ENCODE peak calls at places on chromosomes 4 and X, in six cellular contexts. Z, T, W, M, G and R are unnamed samples.

GRCh38 chrX:41335590-41336331 is 1.8 kb downstream of the DDX3X start:
- DNase-seq in T (no peak), G (no peak), M (no peak), Z (no peak), W (no peak), R (no peak)

GRCh38 chr4:156672492-156672891 is 299.1 kb downstream of the PDGFC start:
- DNase-seq in W (no peak), M (no peak), Z (no peak), T (no peak), G (no peak), R (no peak)

GRCh38 chrX:103234869-103235268 is 20.0 kb downstream of the BEX4 start:
- DNase-seq in G (no peak), T (no peak), W (no peak), Z (no peak), M (no peak), R (no peak)

GRCh38 chr4:55363618-55364420 is 17.8 kb downstream of the SRD5A3 start:
- DNase-seq in M (peak; percentile 49), G (no peak), T (no peak), Z (no peak), W (no peak), R (no peak)

GRCh38 chrX:135740683-135741149 is 27.3 kb downstream of the CT45A3 start:
- DNase-seq in Z (peak; percentile 21), M (no peak), G (no peak), W (no peak), T (no peak), R (no peak)

GRCh38 chr4:173270312-173271027 is 63.7 kb downstream of the HMGB2 start:
- DNase-seq in M (no peak), G (no peak), T (no peak), Z (no peak), W (no peak), R (no peak)

GRCh38 chr4:168162604-168163003 is 70.3 kb downstream of the ANXA10 start:
- DNase-seq in M (peak; percentile 80), Z (no peak), G (no peak), W (no peak), T (no peak), R (no peak)

GRCh38 chrX:40095588-40096394 is 2.0 kb downstream of the BCOR start:
- DNase-seq in W (no peak), M (no peak), G (no peak), Z (peak; percentile 20), T (no peak), R (no peak)

GRCh38 chr4:158796370-158797140 is 27.7 kb downstream of the FNIP2 start:
- DNase-seq in Z (no peak), T (no peak), W (no peak), G (no peak), M (peak; percentile 84), R (no peak)

GRCh38 chr4:175339100-175339707 is 421.0 kb downstream of the ADAM29 start:
- DNase-seq in Z (no peak), G (no peak), M (peak; percentile 15), W (no peak), T (no peak), R (no peak)

GRCh38 chr4:85707591-85707990 is 232.6 kb downstream of the ARHGAP24 start:
- DNase-seq in Z (peak; percentile 12), T (peak; percentile 29), W (no peak), M (no peak), G (no peak), R (no peak)

GRCh38 chr4:56505269-56506109 is at the start of gene ARL9:
- DNase-seq in T (no peak), G (no peak), W (peak; percentile 62), M (peak; percentile 64), Z (peak; percentile 52), R (peak; percentile 37)

GRCh38 chrX:13938766-13939530 is 90.7 kb downstream of the GEMIN8 start:
- DNase-seq in M (peak; percentile 9), T (no peak), W (no peak), Z (no peak), G (no peak), R (no peak)

GRCh38 chr4:116055857-116056827 is 942.7 kb upstream of the NDST4 start:
- DNase-seq in G (no peak), T (no peak), W (no peak), M (peak; percentile 25), Z (peak; percentile 21), R (no peak)

GRCh38 chrX:150162141-150162540 is 201.0 kb upstream of the MAMLD1 start:
- DNase-seq in Z (no peak), M (peak; percentile 56), T (no peak), G (no peak), W (no peak), R (no peak)